ENCODE peak calls at places on chromosomes 2 and 18, in four cellular contexts. K is HCT116, I is endothelial cell of umbilical vein, T is GM12892. N is an unnamed sample.

GRCh38 chr18:9066358-9066757 is 36.1 kb upstream of the NDUFV2 start:
- DNase-seq in K (no peak), I (no peak), T (no peak), N (no peak)

GRCh38 chr2:127226520-127227263 is 6.6 kb upstream of the CYP27C1 start:
- DNase-seq in K (peak; percentile 23), I (peak; percentile 83), T (no peak), N (peak; percentile 44)

GRCh38 chr18:76368976-76369375 is 126.1 kb downstream of the ZNF516 start:
- DNase-seq in K (no peak), I (no peak), T (no peak), N (no peak)

GRCh38 chr2:173193925-173194324 is 118.3 kb downstream of the MAP3K20 start:
- DNase-seq in K (no peak), I (no peak), T (no peak), N (no peak)

GRCh38 chr2:229543176-229543873 is 171.0 kb downstream of the DNER start:
- DNase-seq in K (no peak), I (no peak), T (no peak), N (no peak)

GRCh38 chr2:95387358-95387757 is 15.2 kb upstream of the FAHD2A start:
- DNase-seq in K (no peak), I (no peak), T (no peak), N (peak; percentile 19)

GRCh38 chr2:136787970-136788369 is 22.6 kb downstream of the THSD7B start:
- DNase-seq in K (no peak), I (no peak), T (no peak), N (no peak)

GRCh38 chr2:98793275-98793674 is 62.3 kb upstream of the MGAT4A start:
- DNase-seq in K (no peak), I (no peak), T (no peak), N (no peak)

GRCh38 chr2:233178994-233179847 is 72.3 kb upstream of the ATG16L1 start:
- DNase-seq in K (no peak), I (no peak), T (no peak), N (no peak)

DNA sequence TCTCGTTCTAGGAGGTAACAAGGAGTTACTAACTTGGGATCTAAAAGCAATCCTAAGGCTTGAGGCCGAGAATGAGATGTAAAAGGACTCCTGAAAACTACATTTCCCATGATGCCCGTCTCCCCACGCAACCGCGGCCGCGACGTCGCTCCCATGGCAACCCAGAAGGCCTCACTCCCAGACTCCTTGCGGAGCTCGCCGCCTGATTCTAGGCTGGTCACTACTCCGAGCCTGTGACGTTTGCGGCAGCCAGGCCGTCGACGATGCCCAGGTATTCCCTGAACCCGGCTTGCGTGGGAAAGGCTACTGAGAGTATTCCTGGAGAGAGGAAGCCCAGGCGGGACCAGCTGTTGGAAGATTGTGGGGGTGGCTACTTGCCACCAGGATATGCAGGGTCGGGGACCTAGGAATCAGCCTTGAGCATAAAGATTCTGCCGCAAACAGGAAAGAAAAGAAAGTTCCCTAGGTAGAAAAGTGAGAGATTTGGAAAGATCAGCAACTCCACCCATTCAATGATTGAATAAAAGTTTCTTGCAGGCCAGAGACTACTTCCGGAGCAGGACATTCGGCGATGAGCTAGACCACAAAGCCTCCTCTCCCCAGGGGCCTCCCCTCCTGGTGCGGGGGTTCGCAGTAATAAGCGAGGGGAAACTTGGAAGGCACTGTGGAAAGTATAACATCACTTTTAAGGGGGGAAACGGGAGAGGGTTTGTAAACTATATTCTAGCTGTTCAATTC is at the start of gene DYNC2LI1:
- DNase-seq in K (peak; percentile 89), I (peak; percentile 95), T (peak; percentile 68), N (peak; percentile 83)
- TF ChIP-seq POLR2A in K (peak; percentile 72), I (peak; percentile 77), T (peak; percentile 38), N (peak; percentile 57)

DNA sequence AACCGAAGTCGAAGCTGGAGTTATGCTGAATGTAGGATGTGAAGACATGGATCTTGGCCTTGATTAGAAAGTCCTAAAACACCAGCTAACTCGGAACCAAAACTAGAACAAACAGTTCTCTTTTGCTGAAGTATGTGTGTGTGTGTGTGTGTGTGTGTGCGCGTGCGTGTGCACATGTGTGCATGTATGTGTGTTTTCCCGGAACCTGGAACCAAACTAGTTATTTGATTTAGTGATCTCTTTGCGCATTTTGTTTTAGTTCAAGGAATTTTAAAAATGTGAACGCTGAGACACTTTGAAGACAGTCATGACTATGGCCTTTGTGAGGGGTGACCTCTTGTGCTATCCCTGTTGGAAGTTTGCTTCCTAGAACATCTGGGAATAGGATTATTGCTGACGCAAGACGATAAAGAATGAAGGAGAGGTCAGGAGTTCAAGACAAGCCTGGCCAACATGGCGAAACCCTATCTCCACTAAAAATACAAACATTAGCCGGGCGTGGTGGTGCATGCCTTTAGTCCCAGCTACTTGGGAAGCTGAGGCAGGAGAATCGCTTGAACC is 23.8 kb downstream of the FHL2 start:
- DNase-seq in K (no peak), I (peak; percentile 46), T (no peak), N (no peak)
- TF ChIP-seq POLR2A in K (no peak), I (no peak), T (no peak), N (no peak)

GRCh38 chr2:240564571-240565266 is 3.6 kb upstream of the RNPEPL1 start:
- DNase-seq in K (no peak), I (no peak), T (no peak), N (peak; percentile 19)
- TF ChIP-seq POLR2A in K (no peak), I (no peak), T (peak; percentile 53), N (no peak)

GRCh38 chr2:105397025-105397722 is 1.7 kb downstream of the FHL2 start:
- DNase-seq in K (peak; percentile 60), I (peak; percentile 52), T (no peak), N (no peak)
- TF ChIP-seq POLR2A in K (no peak), I (peak; percentile 13), T (no peak), N (no peak)

DNA sequence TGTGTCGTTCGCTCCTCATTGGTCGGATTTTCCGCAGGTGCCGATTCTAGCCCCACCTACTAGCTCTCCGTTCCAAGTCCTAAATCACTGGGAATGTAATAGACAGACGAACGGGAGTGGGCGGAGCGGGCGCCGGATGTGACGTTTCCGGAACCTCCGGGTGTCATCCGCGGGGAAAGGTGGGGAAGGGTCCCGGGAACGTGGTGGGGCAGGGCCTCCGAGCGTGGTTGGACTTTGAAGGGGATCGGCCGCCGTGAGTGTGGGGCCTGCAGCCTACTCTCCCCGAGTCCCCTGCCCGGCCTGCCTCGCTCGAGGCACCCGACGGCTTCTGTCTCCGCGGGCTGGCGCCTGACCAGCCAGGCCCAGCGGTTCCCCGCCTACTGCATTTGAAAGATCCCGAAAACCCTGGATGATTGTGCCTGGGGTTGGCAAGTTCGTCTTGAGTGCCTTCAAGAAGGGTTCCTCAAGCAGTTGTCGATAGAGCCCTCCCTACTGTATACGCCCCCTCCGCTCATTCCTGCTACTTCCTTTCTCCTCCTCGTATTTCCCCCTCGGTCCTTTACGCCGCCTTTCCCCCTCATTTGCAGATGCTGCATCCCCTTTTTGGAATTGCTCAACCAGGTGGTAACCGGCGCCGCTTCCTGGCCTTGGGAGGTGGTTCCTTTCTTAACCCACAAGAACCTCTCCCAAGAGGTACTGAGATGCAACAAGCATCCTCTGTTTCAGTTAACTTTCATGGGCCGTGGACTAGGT is at the start of gene STAMBP:
- DNase-seq in K (peak; percentile 95), I (peak; percentile 96), T (peak; percentile 74), N (peak; percentile 97)
- TF ChIP-seq POLR2A in K (no peak), I (peak; percentile 76), T (peak; percentile 65), N (peak; percentile 79)

GRCh38 chr2:222652856-222653255 is 3.0 kb downstream of the FARSB start:
- DNase-seq in K (no peak), I (peak; percentile 52), T (no peak), N (no peak)
- TF ChIP-seq POLR2A in K (no peak), I (peak; percentile 22), T (no peak), N (no peak)

GRCh38 chr2:215417400-215417951 is 18.4 kb downstream of the FN1 start:
- DNase-seq in K (no peak), I (no peak), T (no peak), N (no peak)
- TF ChIP-seq POLR2A in K (no peak), I (peak; percentile 36), T (no peak), N (no peak)

N was measured in breast epithelium.